ENCODE peak calls at places on chromosomes 16 and 17, in seven cellular contexts. Q, M, F, S, Y, Z and R are unnamed samples.

GRCh38 chr16:89711601-89712475 is 8.9 kb downstream of the VPS9D1 start:
- DNase-seq in Q (no peak), F (peak; percentile 59), S (no peak), Z (peak; percentile 86), Y (peak; percentile 43), M (peak; percentile 73), R (peak; percentile 47)

GRCh38 chr16:56807011-56807675 is 57.9 kb upstream of the SLC12A3 start:
- DNase-seq in Q (peak; percentile 84), F (no peak), S (no peak), M (no peak), Y (no peak), Z (no peak), R (no peak)

GRCh38 chr17:8835631-8836364 is 31.7 kb downstream of the PIK3R6 start:
- DNase-seq in Q (no peak), F (no peak), Z (no peak), Y (no peak), S (no peak), M (no peak), R (no peak)

GRCh38 chr16:57478396-57479024 is 7.8 kb downstream of the DOK4 start:
- DNase-seq in Q (no peak), Z (no peak), M (no peak), Y (no peak), F (no peak), S (no peak), R (no peak)

GRCh38 chr17:61884864-61885263 is 21.5 kb upstream of the BRIP1 start:
- DNase-seq in Y (no peak), Z (no peak), Q (no peak), S (no peak), M (no peak), F (no peak), R (no peak)

GRCh38 chr17:13076905-13077304 is 59.1 kb upstream of the ELAC2 start:
- DNase-seq in F (no peak), Z (no peak), M (no peak), Y (no peak), Q (no peak), S (no peak), R (no peak)

GRCh38 chr17:8121531-8122390 is 2.1 kb downstream of the HES7 start:
- DNase-seq in Q (peak; percentile 76), M (peak; percentile 66), F (no peak), Y (peak; percentile 47), S (peak; percentile 78), Z (peak; percentile 82), R (peak; percentile 65)

GRCh38 chr17:67229109-67229991 is 15.6 kb downstream of the HELZ start:
- DNase-seq in M (no peak), Q (no peak), S (no peak), F (no peak), Y (no peak), Z (peak; percentile 56), R (no peak)

GRCh38 chr17:33389506-33390141 is 96.5 kb upstream of the ASIC2 start:
- DNase-seq in M (no peak), Z (peak; percentile 43), S (no peak), F (no peak), Q (no peak), Y (no peak), R (no peak)

GRCh38 chr16:50234771-50235556 is 31.4 kb upstream of the ADCY7 start:
- DNase-seq in M (no peak), S (no peak), Z (no peak), F (no peak), Y (no peak), Q (peak; percentile 71), R (no peak)

GRCh38 chr17:45251931-45252330 is 10.0 kb downstream of the SPATA32 start:
- DNase-seq in F (no peak), Z (no peak), Y (no peak), S (no peak), M (no peak), Q (no peak), R (no peak)

GRCh38 chr16:82715833-82716232 is 89.1 kb downstream of the CDH13 start:
- DNase-seq in S (no peak), Y (no peak), M (no peak), Z (no peak), F (no peak), Q (peak; percentile 64), R (no peak)